ENCODE peak calls at places on chromosomes 3 and 15, in nine cellular contexts. K is mesenchymal stem cell, O is H9, C is GM23248, E is IMR-90, Z is K562, M is colonic mucosa, A is neural progenitor cell, Q is SK-N-SH. X is an unnamed sample. For H3K27me3 and H3K9me3, the result is how much of the 10 kb centered on the place peaks cover.

GRCh38 chr3:127441764-127442163 is 148.8 kb downstream of the TPRA1 start:
- DNase-seq in K (no peak), O (peak), C (no peak), E (no peak), Z (no peak), M (no peak), A (no peak), Q (no peak), X (no peak)

GRCh38 chr3:28575748-28576589 is 227.3 kb upstream of the AZI2 start:
- DNase-seq in K (peak), O (peak), C (peak), E (no peak), Z (no peak), M (no peak), A (peak), Q (peak), X (peak)

GRCh38 chr3:132232231-132232792 is 84.9 kb upstream of the ACP3 start:
- DNase-seq in K (no peak), O (no peak), C (peak), E (no peak), Z (no peak), M (no peak), A (no peak), Q (no peak), X (no peak)

GRCh38 chr3:111603679-111604643 is 8.8 kb upstream of the ZBED2 start:
- DNase-seq in K (no peak), O (no peak), C (no peak), E (no peak), Z (no peak), M (no peak), A (no peak), Q (no peak), X (no peak)

GRCh38 chr3:157858821-157859220 is 247.4 kb downstream of the SHOX2 start:
- DNase-seq in K (no peak), O (no peak), C (peak), E (no peak), Z (no peak), M (no peak), A (no peak), Q (no peak), X (no peak)

GRCh38 chr15:74502301-74502700 is 38.7 kb upstream of the ARID3B start:
- DNase-seq in K (no peak), O (peak), C (no peak), E (no peak), Z (no peak), M (no peak), A (no peak), Q (no peak), X (no peak)

GRCh38 chr15:28115871-28116270 is 16.8 kb upstream of the OCA2 start:
- DNase-seq in K (no peak), O (no peak), C (no peak), E (no peak), Z (no peak), M (no peak), A (no peak), Q (no peak), X (no peak)

GRCh38 chr15:50135123-50135541 is 16.1 kb upstream of the ATP8B4 start:
- DNase-seq in K (peak), O (no peak), C (peak), E (peak), Z (peak), M (no peak), A (no peak), Q (no peak), X (no peak)

GRCh38 chr3:14492948-14493881 is 46.9 kb downstream of the GRIP2 start:
- DNase-seq in K (no peak), O (no peak), C (no peak), E (no peak), Z (no peak), M (no peak), A (no peak), Q (no peak), X (no peak)

GRCh38 chr3:52353291-52353855 is 37.3 kb downstream of the DNAH1 start:
- DNase-seq in K (no peak), O (no peak), C (no peak), E (no peak), Z (no peak), M (no peak), A (no peak), Q (no peak), X (no peak)

GRCh38 chr3:152039887-152040286 is 166.4 kb downstream of the SUCNR1 start:
- DNase-seq in K (no peak), O (no peak), C (no peak), E (no peak), Z (no peak), M (no peak), A (no peak), Q (no peak), X (no peak)

GRCh38 chr15:36024066-36024465 is 478.1 kb upstream of the DPH6 start:
- DNase-seq in K (peak), O (no peak), C (no peak), E (peak), Z (no peak), M (no peak), A (no peak), Q (no peak), X (no peak)

GRCh38 chr3:105715372-105715771 is 153.4 kb downstream of the CBLB start:
- DNase-seq in K (peak), O (no peak), C (peak), E (peak), Z (no peak), M (no peak), A (no peak), Q (no peak), X (peak)

GRCh38 chr3:134426660-134427181 is 52.5 kb upstream of the AMOTL2 start:
- DNase-seq in K (peak), O (no peak), C (peak), E (peak), Z (no peak), M (no peak), A (no peak), Q (no peak), X (no peak)

GRCh38 chr15:76866008-76866407 is 39.1 kb downstream of the SCAPER start:
- DNase-seq in K (peak), O (no peak), C (peak), E (peak), Z (no peak), M (no peak), A (no peak), Q (no peak), X (peak)

GRCh38 chr3:51539291-51539891 is 872 bp downstream of the RAD54L2 start:
- DNase-seq in K (peak), O (peak), C (peak), E (peak), Z (peak), M (peak), A (peak), Q (peak), X (peak)

GRCh38 chr15:74307827-74308642 is 59.4 kb downstream of the CYP11A1 start:
- DNase-seq in K (peak), O (peak), C (peak), E (peak), Z (peak), M (peak), A (peak), Q (peak), X (peak)

GRCh38 chr3:168604767-168605166 is 509.0 kb upstream of the GOLIM4 start:
- DNase-seq in K (no peak), O (no peak), C (no peak), E (peak), Z (no peak), M (no peak), A (no peak), Q (no peak), X (peak)

GRCh38 chr3:195008816-195009215 is 262.1 kb downstream of the XXYLT1 start:
- DNase-seq in K (no peak), O (no peak), C (no peak), E (no peak), Z (no peak), M (no peak), A (no peak), Q (no peak), X (no peak)

GRCh38 chr15:81113204-81113657 is 20.8 kb upstream of the CFAP161 start:
- DNase-seq in K (no peak), O (no peak), C (no peak), E (no peak), Z (no peak), M (no peak), A (no peak), Q (no peak), X (no peak)

GRCh38 chr3:194865081-194865480 is 179.4 kb downstream of the FAM43A start:
- DNase-seq in K (no peak), O (no peak), C (no peak), E (no peak), Z (no peak), M (no peak), A (no peak), Q (no peak), X (no peak)

GRCh38 chr3:535566-536416 is 339.2 kb downstream of the CHL1 start:
- DNase-seq in K (no peak), O (peak), C (peak), E (peak), Z (peak), M (peak), A (peak), Q (peak), X (no peak)

GRCh38 chr15:70193734-70194133 is 96.0 kb upstream of the TLE3 start:
- DNase-seq in K (no peak), O (no peak), C (no peak), E (no peak), Z (no peak), M (no peak), A (no peak), Q (no peak), X (no peak)

GRCh38 chr3:9915252-9916141 is 1.4 kb upstream of the IL17RC start:
- DNase-seq in K (peak), O (peak), C (peak), E (peak), Z (no peak), M (peak), A (peak), Q (peak), X (peak)

GRCh38 chr3:171358171-171358890 is 101.9 kb downstream of the TNIK start:
- DNase-seq in K (no peak), O (no peak), C (peak), E (no peak), Z (no peak), M (peak), A (no peak), Q (no peak), X (no peak)

GRCh38 chr3:58021072-58021959 is 13.1 kb downstream of the FLNB start:
- DNase-seq in K (no peak), O (peak), C (no peak), E (no peak), Z (no peak), M (peak), A (no peak), Q (no peak), X (no peak)

GRCh38 chr3:154428369-154429206 is 1.4 kb downstream of the GPR149 start:
- DNase-seq in K (no peak), O (peak), C (peak), E (no peak), Z (no peak), M (no peak), A (peak), Q (peak), X (peak)

GRCh38 chr15:101651753-101652097 is 456 bp downstream of the TM2D3 start:
- DNase-seq in K (no peak), O (no peak), C (no peak), E (no peak), Z (peak), M (peak), A (no peak), Q (no peak), X (no peak)

GRCh38 chr3:32106132-32106928 is at the start of gene GPD1L:
- DNase-seq in K (peak), O (peak), C (peak), E (peak), Z (peak), M (peak), A (peak), Q (peak), X (peak)

GRCh38 chr15:88606437-88606794 is 14.7 kb upstream of the AEN start:
- DNase-seq in K (no peak), O (no peak), C (no peak), E (no peak), Z (no peak), M (no peak), A (no peak), Q (no peak), X (no peak)

GRCh38 chr15:88605507-88606436 is 15.4 kb upstream of the AEN start:
- DNase-seq in K (peak), O (peak), C (peak), E (peak), Z (peak), M (no peak), A (peak), Q (peak), X (peak)

GRCh38 chr15:88603885-88604284 is 17.3 kb upstream of the AEN start:
- DNase-seq in K (no peak), O (no peak), C (no peak), E (no peak), Z (no peak), M (no peak), A (peak), Q (no peak), X (no peak)

GRCh38 chr15:88604381-88604951 is 16.7 kb upstream of the AEN start:
- DNase-seq in K (no peak), O (no peak), C (no peak), E (no peak), Z (no peak), M (no peak), A (peak), Q (peak), X (no peak)

DNA sequence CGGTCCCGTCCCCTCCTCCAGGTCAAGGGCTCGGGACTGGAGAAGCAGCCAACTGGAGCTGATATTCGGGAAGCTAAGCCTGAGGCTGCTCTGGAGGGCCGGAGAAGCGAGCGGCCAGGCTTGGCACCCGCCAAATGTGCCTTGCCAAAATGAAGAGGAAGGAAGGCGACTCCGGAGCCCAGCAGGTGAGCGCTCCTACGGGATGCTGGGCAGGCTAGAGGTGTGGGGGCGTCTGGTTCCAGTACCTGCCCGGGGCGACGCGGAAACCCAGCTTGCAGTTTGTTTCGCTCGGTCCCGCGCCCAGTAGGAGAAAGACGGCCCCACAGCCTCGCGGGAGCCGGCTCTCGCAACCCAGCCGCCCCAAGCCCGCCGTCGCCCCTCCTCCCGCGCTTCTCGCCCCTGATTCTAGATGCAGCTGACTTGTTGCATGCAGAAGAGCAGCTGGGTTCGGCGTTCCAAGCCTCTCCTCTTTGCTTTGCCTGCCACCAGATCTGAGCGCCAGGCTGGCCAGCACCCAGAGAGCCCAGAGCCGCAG is 16.1 kb upstream of the AEN start:
- DNase-seq in K (no peak), O (no peak), C (no peak), E (no peak), Z (no peak), M (no peak), A (peak), Q (peak), X (no peak)
- H3K27me3 ChIP-seq in K (half or more), O (under half), C (under half), E (half or more), Z (under half), M (under half), A (half or more), Q (under half), X (half or more)

DNA sequence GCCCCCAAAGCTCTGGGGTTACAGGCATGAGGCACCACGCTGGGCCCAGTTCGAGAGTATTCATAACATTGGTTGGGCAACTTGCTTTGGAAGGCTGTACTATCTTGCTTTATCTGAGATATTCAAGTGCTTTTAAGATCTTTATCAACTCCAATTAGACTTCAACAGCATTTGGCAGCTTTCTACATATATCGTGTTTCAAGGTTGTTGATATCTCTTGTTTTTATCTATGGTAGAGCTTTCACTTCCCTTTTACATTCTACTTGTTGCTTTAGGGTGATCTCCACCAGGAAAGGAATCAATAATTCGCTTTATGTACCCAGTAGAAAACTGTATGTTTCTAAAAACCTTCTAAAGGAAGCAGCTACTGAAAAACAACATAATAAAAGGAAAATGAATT is 395.3 kb downstream of the IL5RA start:
- DNase-seq in K (peak), O (no peak), C (no peak), E (no peak), Z (no peak), M (no peak), A (no peak), Q (no peak), X (no peak)
- H3K9me3 ChIP-seq in K (under half), O (under half), C (under half), E (under half), Z (under half), M (under half), A (under half), Q (under half), X (under half)

GRCh38 chr15:39628821-39629220 is 47.9 kb downstream of the THBS1 start:
- DNase-seq in K (peak), O (no peak), C (no peak), E (peak), Z (no peak), M (no peak), A (no peak), Q (no peak), X (no peak)
- H3K9ac ChIP-seq in K (no peak), O (no peak), C (no peak), E (no peak), Z (no peak), M (no peak), A (no peak), Q (no peak), X (no peak)

GRCh38 chr3:6861989-6862879 is 1.3 kb downstream of the GRM7 start:
- DNase-seq in K (no peak), O (peak), C (no peak), E (no peak), Z (no peak), M (no peak), A (peak), Q (peak), X (no peak)

GRCh38 chr3:6860149-6860548 is 766 bp upstream of the GRM7 start:
- DNase-seq in K (no peak), O (peak), C (no peak), E (no peak), Z (no peak), M (no peak), A (peak), Q (peak), X (no peak)

GRCh38 chr3:6862880-6863195 is 1.9 kb downstream of the GRM7 start:
- DNase-seq in K (no peak), O (no peak), C (no peak), E (no peak), Z (no peak), M (no peak), A (no peak), Q (no peak), X (no peak)

GRCh38 chr3:6860911-6861330 is at the start of gene GRM7:
- DNase-seq in K (no peak), O (peak), C (no peak), E (no peak), Z (no peak), M (no peak), A (peak), Q (peak), X (no peak)

GRCh38 chr3:6861331-6861988 is 545 bp downstream of the GRM7 start:
- DNase-seq in K (no peak), O (peak), C (no peak), E (no peak), Z (no peak), M (no peak), A (peak), Q (peak), X (no peak)
- H3K27me3 ChIP-seq in K (under half), O (under half), C (under half), E (under half), Z (under half), M (under half), A (half or more), Q (under half), X (under half)

GRCh38 chr15:67854358-67854757 is 14.5 kb upstream of the RNU6-1 start:
- DNase-seq in K (no peak), O (no peak), C (no peak), E (no peak), Z (peak), M (no peak), A (no peak), Q (no peak), X (no peak)
- H3K9me3 ChIP-seq in K (under half), O (under half), C (under half), E (under half), Z (under half), M (under half), A (under half), Q (under half), X (under half)

GRCh38 chr15:41513282-41514227 is at the start of gene LTK:
- DNase-seq in K (peak), O (peak), C (peak), E (no peak), Z (peak), M (peak), A (peak), Q (peak), X (no peak)
- H3K9ac ChIP-seq in K (no peak), O (no peak), C (no peak), E (no peak), Z (peak), M (peak), A (no peak), Q (no peak), X (no peak)

GRCh38 chr15:72402726-72403125 is 4.6 kb downstream of the TMEM202 start:
- DNase-seq in K (no peak), O (no peak), C (no peak), E (no peak), Z (no peak), M (no peak), A (no peak), Q (no peak), X (no peak)
- H3K27me3 ChIP-seq in K (half or more), O (under half), C (half or more), E (half or more), Z (under half), M (under half), A (half or more), Q (half or more), X (half or more)

X was measured in adipocyte.